ENCODE peak calls at places on chromosomes 2 and 18, in four cellular contexts. One of them, this sample, is unnamed.

GRCh38 chr2:84946204-84947009 is 24.6 kb upstream of the KCMF1 start:
- DNase-seq in left ventricle myocardium inferior: no peak
- DNase-seq in Panc1: peak
- DNase-seq in CD4-positive, alpha-beta T cell: no peak
- DNase-seq in this sample: no peak

GRCh38 chr18:73945130-73945792 is 202.4 kb downstream of the FBXO15 start:
- DNase-seq in Panc1: no peak
- DNase-seq in left ventricle myocardium inferior: no peak
- DNase-seq in CD4-positive, alpha-beta T cell: no peak
- DNase-seq in this sample: no peak

GRCh38 chr2:239549711-239550265 is 149.0 kb upstream of the HDAC4 start:
- DNase-seq in CD4-positive, alpha-beta T cell: no peak
- DNase-seq in left ventricle myocardium inferior: no peak
- DNase-seq in Panc1: no peak
- DNase-seq in this sample: no peak

GRCh38 chr18:58129019-58129374 is 85.0 kb downstream of the NEDD4L start:
- DNase-seq in left ventricle myocardium inferior: no peak
- DNase-seq in CD4-positive, alpha-beta T cell: no peak
- DNase-seq in Panc1: no peak
- DNase-seq in this sample: no peak

GRCh38 chr18:42052137-42052708 is 97.2 kb downstream of the PIK3C3 start:
- DNase-seq in Panc1: no peak
- DNase-seq in CD4-positive, alpha-beta T cell: no peak
- DNase-seq in left ventricle myocardium inferior: no peak
- DNase-seq in this sample: no peak

GRCh38 chr18:4004176-4004829 is 450.8 kb downstream of the DLGAP1 start:
- DNase-seq in left ventricle myocardium inferior: no peak
- DNase-seq in CD4-positive, alpha-beta T cell: no peak
- DNase-seq in Panc1: no peak
- DNase-seq in this sample: no peak

GRCh38 chr2:145845207-145845894 is 1325.4 kb upstream of the ZEB2 start:
- DNase-seq in Panc1: no peak
- DNase-seq in CD4-positive, alpha-beta T cell: no peak
- DNase-seq in left ventricle myocardium inferior: no peak
- DNase-seq in this sample: no peak

GRCh38 chr2:11910971-11911370 is 164.5 kb downstream of the LPIN1 start:
- DNase-seq in left ventricle myocardium inferior: no peak
- DNase-seq in Panc1: no peak
- DNase-seq in CD4-positive, alpha-beta T cell: no peak
- DNase-seq in this sample: no peak

GRCh38 chr2:241330616-241330981 is 14.9 kb downstream of the SEPTIN2 start:
- DNase-seq in Panc1: no peak
- DNase-seq in CD4-positive, alpha-beta T cell: no peak
- DNase-seq in left ventricle myocardium inferior: no peak
- DNase-seq in this sample: no peak

GRCh38 chr2:66437601-66438497 is 2.9 kb downstream of the MEIS1 start:
- DNase-seq in Panc1: no peak
- DNase-seq in left ventricle myocardium inferior: peak
- DNase-seq in CD4-positive, alpha-beta T cell: no peak
- DNase-seq in this sample: no peak

GRCh38 chr2:193988784-193989183 is 1668.2 kb upstream of the SLC39A10 start:
- DNase-seq in left ventricle myocardium inferior: no peak
- DNase-seq in Panc1: no peak
- DNase-seq in CD4-positive, alpha-beta T cell: no peak
- DNase-seq in this sample: peak

GRCh38 chr2:24304621-24305020 is 55.7 kb downstream of the ITSN2 start:
- DNase-seq in Panc1: no peak
- DNase-seq in CD4-positive, alpha-beta T cell: no peak
- DNase-seq in left ventricle myocardium inferior: no peak
- DNase-seq in this sample: no peak

GRCh38 chr2:236317938-236318396 is 53.8 kb upstream of the ASB18 start:
- DNase-seq in Panc1: no peak
- DNase-seq in left ventricle myocardium inferior: no peak
- DNase-seq in CD4-positive, alpha-beta T cell: no peak
- DNase-seq in this sample: no peak

GRCh38 chr2:181430406-181431199 is 26.6 kb upstream of the ITGA4 start:
- DNase-seq in Panc1: no peak
- DNase-seq in left ventricle myocardium inferior: no peak
- DNase-seq in CD4-positive, alpha-beta T cell: no peak
- DNase-seq in this sample: no peak
- TF ChIP-seq CTCF in Panc1: peak
- TF ChIP-seq CTCF in left ventricle myocardium inferior: no peak
- TF ChIP-seq CTCF in CD4-positive, alpha-beta T cell: peak
- TF ChIP-seq CTCF in this sample: peak

GRCh38 chr2:1070601-1071000 is 120.0 kb downstream of the SNTG2 start:
- DNase-seq in left ventricle myocardium inferior: no peak
- DNase-seq in Panc1: no peak
- DNase-seq in CD4-positive, alpha-beta T cell: no peak
- DNase-seq in this sample: no peak
- TF ChIP-seq CTCF in left ventricle myocardium inferior: no peak
- TF ChIP-seq CTCF in Panc1: no peak
- TF ChIP-seq CTCF in CD4-positive, alpha-beta T cell: no peak
- TF ChIP-seq CTCF in this sample: no peak

GRCh38 chr18:25349926-25350560 is 1.9 kb downstream of the ZNF521 start:
- DNase-seq in Panc1: no peak
- DNase-seq in CD4-positive, alpha-beta T cell: no peak
- DNase-seq in left ventricle myocardium inferior: peak
- DNase-seq in this sample: no peak

GRCh38 chr18:25350561-25351201 is 1.3 kb downstream of the ZNF521 start:
- DNase-seq in CD4-positive, alpha-beta T cell: no peak
- DNase-seq in left ventricle myocardium inferior: peak
- DNase-seq in Panc1: no peak
- DNase-seq in this sample: no peak

GRCh38 chr18:25352629-25353005 is 651 bp upstream of the ZNF521 start:
- DNase-seq in left ventricle myocardium inferior: no peak
- DNase-seq in Panc1: no peak
- DNase-seq in CD4-positive, alpha-beta T cell: no peak
- DNase-seq in this sample: no peak

GRCh38 chr18:25351773-25352628 is at the start of gene ZNF521:
- DNase-seq in Panc1: no peak
- DNase-seq in CD4-positive, alpha-beta T cell: no peak
- DNase-seq in left ventricle myocardium inferior: peak
- DNase-seq in this sample: peak

DNA sequence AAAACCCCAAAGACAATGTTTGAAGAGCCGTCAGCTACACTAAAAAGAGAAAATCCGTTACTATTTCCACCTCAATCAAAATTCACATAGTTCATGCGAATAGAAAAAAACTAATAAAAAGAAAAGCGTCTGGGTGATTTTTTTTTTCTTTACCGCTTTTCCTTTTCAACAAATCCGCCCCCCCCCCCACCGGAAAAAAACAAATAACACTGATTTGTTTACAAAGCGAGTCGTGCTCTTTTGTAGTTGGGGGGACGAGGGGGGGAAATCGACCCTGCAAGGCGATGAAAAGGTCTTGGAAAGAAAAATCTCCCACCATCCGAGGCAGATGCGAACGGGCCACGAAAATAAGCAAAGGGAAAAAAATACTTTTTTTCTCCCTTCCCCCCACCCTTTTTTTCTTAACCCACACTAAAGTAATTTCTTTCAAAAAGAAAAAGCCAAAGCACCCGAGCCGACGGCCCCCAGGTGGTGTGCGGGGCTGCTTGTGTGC is 640 bp downstream of the ZNF521 start:
- DNase-seq in left ventricle myocardium inferior: no peak
- DNase-seq in Panc1: no peak
- DNase-seq in CD4-positive, alpha-beta T cell: no peak
- DNase-seq in this sample: no peak
- TF ChIP-seq CTCF in left ventricle myocardium inferior: no peak
- TF ChIP-seq CTCF in Panc1: no peak
- TF ChIP-seq CTCF in CD4-positive, alpha-beta T cell: no peak
- TF ChIP-seq CTCF in this sample: no peak

GRCh38 chr2:49687873-49688272 is 533.6 kb upstream of the FSHR start:
- DNase-seq in Panc1: no peak
- DNase-seq in CD4-positive, alpha-beta T cell: no peak
- DNase-seq in left ventricle myocardium inferior: no peak
- DNase-seq in this sample: no peak
- TF ChIP-seq CTCF in Panc1: peak
- TF ChIP-seq CTCF in CD4-positive, alpha-beta T cell: no peak
- TF ChIP-seq CTCF in left ventricle myocardium inferior: peak
- TF ChIP-seq CTCF in this sample: peak